ENCODE peak calls at places on chromosomes 4 and X, in nine cellular contexts. M is fibroblast of pulmonary artery; X is BE2C; K is NCI-H2029; D is WERI-Rb-1; U is CD8-positive, alpha-beta memory T cell; T is nephron progenitor cell; I is GM13976; C is stimulated activated CD4-positive, alpha-beta T cell treated with anti-CD3 and anti-CD28 coated beads, TNF-alpha, amount 100 ng/mL, for 1 hour. Y is an unnamed sample.

GRCh38 chr4:3452376-3452775 is 10.6 kb downstream of the HGFAC start:
- DNase-seq in U (no peak), C (no peak), T (no peak), M (peak; percentile 7), K (no peak), D (peak; percentile 63), I (no peak), X (no peak), Y (no peak)

GRCh38 chr4:82293304-82293703 is 80.5 kb downstream of the HNRNPD start:
- DNase-seq in I (peak; percentile 45), C (no peak), X (no peak), M (no peak), T (no peak), K (no peak), U (peak; percentile 44), D (no peak), Y (peak; percentile 33)

GRCh38 chrX:20595928-20596550 is 329.3 kb upstream of the RPS6KA3 start:
- DNase-seq in D (no peak), U (no peak), M (peak; percentile 60), I (peak; percentile 3), T (no peak), X (peak; percentile 10), C (no peak), K (no peak), Y (peak; percentile 69)

GRCh38 chrX:791479-792034 is 161.0 kb downstream of the SHOX start:
- DNase-seq in M (no peak), C (no peak), K (no peak), I (no peak), X (no peak), U (no peak), D (no peak), T (no peak), Y (no peak)

GRCh38 chr4:176271749-176272148 is 2.7 kb upstream of the ASB5 start:
- DNase-seq in M (no peak), C (no peak), I (no peak), U (no peak), D (no peak), X (no peak), K (no peak), T (no peak), Y (peak; percentile 50)

GRCh38 chrX:46408553-46409407 is 136.4 kb downstream of the ZNF674 start:
- DNase-seq in C (no peak), I (peak; percentile 51), K (peak; percentile 22), U (peak; percentile 39), X (peak; percentile 67), M (peak; percentile 78), D (peak; percentile 60), T (peak; percentile 81), Y (peak; percentile 39)

GRCh38 chrX:41785685-41786084 is 61.7 kb downstream of the GPR82 start:
- DNase-seq in M (peak; percentile 6), C (no peak), T (no peak), U (no peak), K (no peak), I (no peak), X (no peak), D (no peak), Y (peak; percentile 33)

GRCh38 chrX:45824471-45824870 is 623.8 kb upstream of the DIPK2B start:
- DNase-seq in D (peak; percentile 32), X (peak; percentile 10), C (no peak), M (peak; percentile 93), U (no peak), I (no peak), T (no peak), K (peak; percentile 1), Y (peak; percentile 98)

GRCh38 chrX:116667760-116668159 is 205.0 kb upstream of the CT83 start:
- DNase-seq in M (no peak), K (no peak), C (no peak), D (no peak), X (no peak), I (no peak), U (no peak), T (no peak), Y (no peak)

GRCh38 chr4:145041378-145041777 is 56.6 kb downstream of the ANAPC10 start:
- DNase-seq in U (no peak), D (no peak), M (no peak), I (peak; percentile 15), C (no peak), T (no peak), K (no peak), X (no peak), Y (no peak)

GRCh38 chrX:1941291-1941690 is 326.4 kb downstream of the ASMT start:
- DNase-seq in M (no peak), K (no peak), T (no peak), C (no peak), U (no peak), D (no peak), X (no peak), I (no peak), Y (no peak)

GRCh38 chr4:185513489-185514181 is 21.7 kb downstream of the PDLIM3 start:
- DNase-seq in U (no peak), K (no peak), T (no peak), I (no peak), C (no peak), D (no peak), X (no peak), M (peak; percentile 96), Y (no peak)

GRCh38 chrX:120269379-120270035 is 18.9 kb downstream of the ZBTB33 start:
- DNase-seq in D (no peak), X (no peak), I (no peak), M (peak; percentile 13), U (peak; percentile 18), T (no peak), C (no peak), K (no peak), Y (peak; percentile 71)

GRCh38 chr4:4991541-4992099 is 27.6 kb downstream of the CYTL1 start:
- DNase-seq in T (no peak), I (no peak), C (no peak), D (no peak), X (no peak), K (no peak), U (no peak), M (no peak), Y (no peak)

GRCh38 chr4:69984030-69984443 is 11.7 kb upstream of the STATH start:
- DNase-seq in X (peak; percentile 22), U (no peak), K (peak; percentile 65), T (no peak), C (no peak), I (no peak), M (peak; percentile 91), D (no peak), Y (peak; percentile 64)

GRCh38 chr4:18406220-18406619 is 384.7 kb upstream of the LCORL start:
- DNase-seq in T (no peak), K (no peak), U (no peak), D (no peak), I (no peak), M (no peak), X (no peak), C (no peak), Y (no peak)

GRCh38 chr4:54192811-54193210 is 36.3 kb upstream of the PDGFRA start:
- DNase-seq in T (no peak), U (no peak), I (no peak), M (no peak), X (no peak), C (no peak), D (peak; percentile 7), K (no peak), Y (no peak)

GRCh38 chrX:48972214-48973164 is 845 bp upstream of the KCND1 start:
- DNase-seq in M (peak; percentile 57), K (no peak), T (peak; percentile 16), U (no peak), C (no peak), I (peak; percentile 57), X (peak; percentile 47), D (peak; percentile 63), Y (no peak)

GRCh38 chr4:1115528-1116293 is 2.3 kb upstream of the RNF212 start:
- DNase-seq in I (no peak), C (no peak), M (no peak), U (no peak), X (no peak), D (no peak), K (peak; percentile 21), T (no peak), Y (no peak)

GRCh38 chr4:127965803-127966175 is 583 bp downstream of the ABHD18 start:
- DNase-seq in D (peak; percentile 80), K (peak; percentile 50), M (peak; percentile 13), T (no peak), X (peak; percentile 57), U (peak; percentile 81), C (peak; percentile 15), I (peak; percentile 80), Y (peak; percentile 58)

GRCh38 chr4:24584175-24584850 is at the start of gene DHX15:
- DNase-seq in U (peak; percentile 90), K (peak; percentile 94), X (peak; percentile 96), T (peak; percentile 89), M (peak; percentile 98), I (peak; percentile 95), D (peak; percentile 96), C (peak; percentile 76), Y (peak; percentile 96)

GRCh38 chr4:112927544-112927943 is 121.9 kb upstream of the ANK2 start:
- DNase-seq in C (no peak), X (no peak), I (no peak), M (peak; percentile 49), T (no peak), D (no peak), U (no peak), K (no peak), Y (no peak)

GRCh38 chr4:26252349-26252748 is 68.5 kb upstream of the RBPJ start:
- DNase-seq in D (no peak), T (no peak), K (no peak), U (no peak), M (no peak), X (no peak), I (no peak), C (no peak), Y (no peak)

GRCh38 chr4:96729641-96730040 is 889.7 kb downstream of the PDHA2 start:
- DNase-seq in K (no peak), C (no peak), I (no peak), X (no peak), U (no peak), T (no peak), D (no peak), M (peak; percentile 43), Y (no peak)

GRCh38 chrX:44651347-44651746 is 108.7 kb upstream of the FUNDC1 start:
- DNase-seq in C (no peak), I (no peak), M (peak; percentile 39), X (peak; percentile 10), K (no peak), T (no peak), U (no peak), D (peak; percentile 9), Y (no peak)

GRCh38 chr4:144450526-144450925 is 195.4 kb upstream of the HHIP start:
- DNase-seq in T (no peak), C (no peak), M (no peak), X (no peak), D (no peak), I (no peak), U (no peak), K (no peak), Y (no peak)

GRCh38 chrX:153981771-153982533 is 9.4 kb downstream of the TMEM187 start:
- DNase-seq in T (no peak), I (no peak), M (no peak), C (no peak), X (no peak), K (no peak), D (no peak), U (peak; percentile 61), Y (no peak)

GRCh38 chr4:183987529-183987946 is 82.4 kb downstream of the STOX2 start:
- DNase-seq in C (no peak), K (no peak), X (peak; percentile 89), D (no peak), U (no peak), I (no peak), M (peak; percentile 86), T (peak; percentile 64), Y (peak; percentile 96)

GRCh38 chr4:168388890-168389289 is 70.3 kb upstream of the DDX60 start:
- DNase-seq in C (no peak), T (no peak), K (no peak), X (no peak), I (no peak), U (no peak), M (peak; percentile 58), D (no peak), Y (peak; percentile 80)

GRCh38 chrX:70398899-70399298 is 24.2 kb upstream of the GDPD2 start:
- DNase-seq in C (no peak), D (no peak), X (no peak), K (no peak), T (no peak), M (peak; percentile 35), I (no peak), U (peak; percentile 60), Y (no peak)

GRCh38 chr4:98110214-98110613 is 33.1 kb downstream of the STPG2 start:
- DNase-seq in T (no peak), U (no peak), I (no peak), X (peak; percentile 35), K (no peak), C (no peak), D (no peak), M (no peak), Y (no peak)